ENCODE peak calls at places on chromosomes 16 and 17, in five cellular contexts. D is kidney tubule cell; G is stimulated activated CD4-positive, alpha-beta T cell treated with anti-CD3 and anti-CD28 coated beads, TNF-alpha, amount 100 ng/mL, for 1 hour; H is heart left ventricle; X is EH. O is an unnamed sample.

GRCh38 chr16:50550035-50550434 is 1.8 kb downstream of the NKD1 start:
- DNase-seq in X (no peak), H (no peak), G (no peak), D (no peak), O (no peak)

GRCh38 chr16:54584121-54584520 is 297.5 kb upstream of the IRX3 start:
- DNase-seq in H (no peak), D (no peak), X (no peak), G (no peak), O (no peak)

GRCh38 chr17:32496348-32497078 is 9.7 kb downstream of the CDK5R1 start:
- DNase-seq in D (peak; percentile 49), H (no peak), G (no peak), X (peak; percentile 93), O (no peak)

GRCh38 chr17:4605826-4606225 is 21.5 kb downstream of the SMTNL2 start:
- DNase-seq in D (no peak), H (peak; percentile 59), G (no peak), X (peak; percentile 15), O (no peak)

GRCh38 chr17:41657164-41657754 is 31.4 kb upstream of the EIF1 start:
- DNase-seq in D (no peak), X (no peak), G (no peak), H (no peak), O (no peak)

GRCh38 chr16:27237229-27238015 is 31.1 kb downstream of the NSMCE1 start:
- DNase-seq in D (no peak), G (peak; percentile 65), X (peak; percentile 57), H (peak; percentile 33), O (no peak)

GRCh38 chr17:8739104-8739503 is 5.5 kb downstream of the CCDC42 start:
- DNase-seq in X (no peak), D (no peak), G (no peak), H (no peak), O (no peak)

GRCh38 chr16:14168146-14168545 is 97.0 kb downstream of the MRTFB start:
- DNase-seq in H (no peak), G (no peak), D (no peak), X (no peak), O (no peak)

GRCh38 chr17:65930140-65930715 is 261.7 kb downstream of the CEP112 start:
- DNase-seq in H (no peak), D (no peak), G (no peak), X (peak; percentile 79), O (no peak)

GRCh38 chr17:78716814-78717393 is 65.2 kb downstream of the CYTH1 start:
- DNase-seq in H (peak; percentile 72), D (peak; percentile 59), G (no peak), X (peak; percentile 46), O (no peak)

O was measured in activated T-helper 1 cell treated with anti-CD3 and anti-CD28 coated beads, Interleukin-2, amount 50 U/mL, for 16 hours.